ENCODE peak calls at places on chromosomes 16 and 17, in five cellular contexts. G is anterior cingulate cortex; H is NCI-H2029 treated with DMSO at 0.1 percent for 48 hours; C is NCI-H1417; S is stimulated activated CD4-positive, alpha-beta T cell treated with anti-CD3 and anti-CD28 coated beads, TNF-alpha, amount 100 ng/mL, for 48 hours. D is an unnamed sample.

GRCh38 chr16:11722468-11722808 is 20.2 kb downstream of the TXNDC11 start:
- DNase-seq in G (no peak), H (no peak), C (no peak), S (no peak), D (no peak)

GRCh38 chr17:67043283-67043682 is 1.1 kb upstream of the CACNG1 start:
- DNase-seq in G (no peak), S (no peak), H (no peak), C (no peak), D (no peak)

GRCh38 chr16:84340305-84341040 is 27.9 kb upstream of the ATP2C2 start:
- DNase-seq in G (no peak), C (no peak), H (no peak), S (no peak), D (no peak)

GRCh38 chr16:87132361-87133014 is 184.7 kb downstream of the C16orf95 start:
- DNase-seq in H (no peak), S (no peak), C (no peak), G (no peak), D (no peak)

GRCh38 chr17:44219636-44220210 is at the start of gene UBTF:
- DNase-seq in G (peak; percentile 76), C (peak; percentile 93), S (peak; percentile 55), H (no peak), D (peak; percentile 91)

GRCh38 chr16:24834459-24835335 is 11.1 kb upstream of the SLC5A11 start:
- DNase-seq in G (no peak), S (no peak), H (no peak), C (peak; percentile 18), D (no peak)

GRCh38 chr17:57442914-57443571 is 186.7 kb downstream of the MSI2 start:
- DNase-seq in S (no peak), G (peak; percentile 10), C (no peak), H (no peak), D (no peak)

GRCh38 chr17:37605813-37606505 is 3.3 kb downstream of the SYNRG start:
- DNase-seq in C (no peak), H (no peak), S (no peak), G (no peak), D (no peak)

GRCh38 chr17:13995856-13996635 is 73.3 kb upstream of the COX10 start:
- DNase-seq in C (peak; percentile 61), S (no peak), H (no peak), G (no peak), D (no peak)

GRCh38 chr17:73201215-73202069 is 8.6 kb downstream of the COG1 start:
- DNase-seq in S (no peak), C (no peak), H (no peak), G (no peak), D (no peak)

GRCh38 chr16:49827806-49828428 is 28.0 kb downstream of the ZNF423 start:
- DNase-seq in S (no peak), C (no peak), G (no peak), H (no peak), D (no peak)

GRCh38 chr16:1615761-1616160 is 3.6 kb downstream of the CRAMP1 start:
- DNase-seq in S (no peak), C (no peak), G (no peak), H (no peak), D (no peak)

GRCh38 chr16:87391324-87391949 is 699 bp upstream of the MAP1LC3B start:
- DNase-seq in H (no peak), C (peak; percentile 62), G (no peak), S (no peak), D (no peak)

GRCh38 chr17:1182831-1183578 is 3.2 kb upstream of the ABR start:
- DNase-seq in H (no peak), C (no peak), S (no peak), G (no peak), D (no peak)

GRCh38 chr17:48259710-48260291 is 152.2 kb downstream of the SNX11 start:
- DNase-seq in G (no peak), H (peak; percentile 43), S (no peak), C (peak; percentile 80), D (peak; percentile 38)

GRCh38 chr16:86363057-86363490 is 147.3 kb upstream of the FOXF1 start:
- DNase-seq in G (no peak), S (no peak), C (no peak), H (no peak), D (no peak)

GRCh38 chr16:85858984-85859817 is 39.8 kb upstream of the IRF8 start:
- DNase-seq in H (no peak), S (no peak), C (no peak), G (no peak), D (no peak)

GRCh38 chr17:55842405-55843158 is 91.7 kb downstream of the PCTP start:
- DNase-seq in S (no peak), C (no peak), G (no peak), H (no peak), D (no peak)

GRCh38 chr16:75096730-75097129 is 19.9 kb downstream of the LDHD start:
- DNase-seq in H (peak; percentile 29), S (no peak), G (no peak), C (peak; percentile 11), D (peak; percentile 10)

GRCh38 chr17:79698086-79698690 is 32.6 kb upstream of the ENPP7 start:
- DNase-seq in C (no peak), S (no peak), G (no peak), H (no peak), D (no peak)

GRCh38 chr17:16496820-16497489 is 5.0 kb upstream of the LRRC75A start:
- DNase-seq in S (no peak), H (no peak), C (no peak), G (no peak), D (no peak)

GRCh38 chr17:42456223-42457106 is 2.2 kb upstream of the ATP6V0A1 start:
- DNase-seq in H (no peak), S (no peak), G (no peak), C (no peak), D (no peak)

GRCh38 chr16:30065943-30066881 is 652 bp downstream of the ALDOA start:
- DNase-seq in C (peak; percentile 63), G (no peak), H (no peak), S (peak; percentile 27), D (no peak)

GRCh38 chr17:10135539-10136257 is 62.7 kb downstream of the GAS7 start:
- DNase-seq in C (no peak), S (no peak), G (no peak), H (no peak), D (no peak)

GRCh38 chr16:67942510-67943255 is 1.2 kb downstream of the LCAT start:
- DNase-seq in H (no peak), S (no peak), C (no peak), G (no peak), D (no peak)

GRCh38 chr16:82629441-82630027 is 2.8 kb downstream of the CDH13 start:
- DNase-seq in S (no peak), H (no peak), C (no peak), G (no peak), D (no peak)

GRCh38 chr16:57634171-57634570 is 5.7 kb downstream of the ADGRG1 start:
- DNase-seq in S (no peak), G (peak; percentile 12), C (no peak), H (no peak), D (no peak)

GRCh38 chr17:38733315-38734234 is 3.4 kb downstream of the CISD3 start:
- DNase-seq in G (no peak), S (no peak), H (no peak), C (peak; percentile 32), D (no peak)

GRCh38 chr17:64133546-64134215 is 3.7 kb upstream of the ERN1 start:
- DNase-seq in S (no peak), G (no peak), H (peak; percentile 38), C (peak; percentile 83), D (peak; percentile 75)

GRCh38 chr17:49260011-49260921 is 29.7 kb upstream of the PHOSPHO1 start:
- DNase-seq in S (peak; percentile 49), C (peak; percentile 50), G (no peak), H (no peak), D (peak; percentile 35)

D was measured in NCI-H345.